ENCODE peak calls at places on chromosomes 2 and 18, in six cellular contexts. N, H, Q, V, Y and F are unnamed samples.

GRCh38 chr2:134160793-134161504 is 92.9 kb upstream of the MGAT5 start:
- DNase-seq in Q (no peak), N (no peak), H (no peak), Y (no peak), V (no peak), F (no peak)

GRCh38 chr2:216474925-216475670 is 23.5 kb upstream of the RPL37A start:
- DNase-seq in Q (peak), H (no peak), N (no peak), V (no peak), Y (no peak), F (no peak)

GRCh38 chr2:45643095-45643494 is 8.4 kb upstream of the PRKCE start:
- DNase-seq in Q (no peak), V (no peak), Y (no peak), H (no peak), N (peak), F (no peak)

GRCh38 chr18:27004056-27004829 is 138.7 kb upstream of the AQP4 start:
- DNase-seq in Y (no peak), V (peak), Q (no peak), H (no peak), N (no peak), F (no peak)

GRCh38 chr18:59515147-59515546 is 156.1 kb upstream of the LMAN1 start:
- DNase-seq in V (no peak), Y (no peak), H (no peak), N (no peak), Q (no peak), F (no peak)

GRCh38 chr2:160666019-160666676 is 172.5 kb upstream of the RBMS1 start:
- DNase-seq in H (no peak), V (peak), Q (no peak), N (peak), Y (no peak), F (no peak)

GRCh38 chr2:229810786-229811185 is 96.4 kb upstream of the DNER start:
- DNase-seq in V (no peak), H (no peak), N (no peak), Q (no peak), Y (no peak), F (no peak)

GRCh38 chr18:78984941-78985784 is 5.5 kb downstream of the SALL3 start:
- DNase-seq in N (no peak), Q (no peak), H (no peak), Y (no peak), V (peak), F (no peak)

GRCh38 chr2:190340369-190340768 is 3.0 kb upstream of the INPP1 start:
- DNase-seq in Y (peak), V (peak), N (no peak), H (no peak), Q (no peak), F (no peak)

GRCh38 chr2:240434728-240435456 is 571 bp upstream of the GPC1 start:
- DNase-seq in Q (peak), V (peak), H (peak), Y (peak), N (peak), F (peak)

GRCh38 chr2:88564402-88564801 is 62.9 kb downstream of the EIF2AK3 start:
- DNase-seq in H (no peak), Y (no peak), N (no peak), V (no peak), Q (no peak), F (no peak)

GRCh38 chr2:129673881-129674513 is 305.5 kb upstream of the RAB6C start:
- DNase-seq in N (no peak), V (no peak), Q (no peak), H (no peak), Y (no peak), F (no peak)

GRCh38 chr2:17620280-17620679 is 79.8 kb downstream of the VSNL1 start:
- DNase-seq in V (peak), Q (no peak), Y (no peak), N (no peak), H (no peak), F (no peak)

GRCh38 chr18:24368749-24369148 is 28.9 kb downstream of the OSBPL1A start:
- DNase-seq in N (no peak), V (no peak), H (no peak), Q (peak), Y (no peak), F (no peak)

GRCh38 chr2:67865871-67866386 is 196.9 kb downstream of the C1D start:
- DNase-seq in Y (no peak), H (no peak), Q (no peak), N (no peak), V (no peak), F (no peak)

GRCh38 chr2:79511320-79511951 is 1.4 kb upstream of the CTNNA2 start:
- DNase-seq in Q (no peak), V (no peak), H (peak), Y (peak), N (no peak), F (no peak)

GRCh38 chr2:73063909-73064875 is 7.3 kb downstream of the SFXN5 start:
- DNase-seq in H (peak), V (no peak), Q (no peak), Y (no peak), N (no peak), F (no peak)

GRCh38 chr2:64785245-64785644 is 131.5 kb upstream of the SERTAD2 start:
- DNase-seq in Y (no peak), N (no peak), Q (no peak), V (no peak), H (no peak), F (no peak)

GRCh38 chr2:65364054-65364651 is 68.2 kb downstream of the SPRED2 start:
- DNase-seq in N (no peak), Q (no peak), H (no peak), Y (no peak), V (no peak), F (no peak)

GRCh38 chr18:12625242-12625641 is 32.7 kb downstream of the SPIRE1 start:
- DNase-seq in N (no peak), Y (no peak), V (no peak), H (no peak), Q (no peak), F (no peak)

GRCh38 chr2:180622122-180622918 is 358.1 kb upstream of the UBE2E3 start:
- DNase-seq in V (no peak), N (no peak), Y (no peak), H (no peak), Q (no peak), F (no peak)

GRCh38 chr2:24919100-24919976 is 699 bp downstream of the ADCY3 start:
- DNase-seq in N (no peak), V (peak), Q (peak), H (peak), Y (peak), F (peak)

GRCh38 chr2:215874418-215874817 is 138.9 kb downstream of the MREG start:
- DNase-seq in V (no peak), H (no peak), Y (no peak), Q (no peak), N (no peak), F (no peak)

GRCh38 chr2:241629762-241630435 is 7.1 kb downstream of the THAP4 start:
- DNase-seq in H (no peak), Q (no peak), Y (no peak), N (no peak), V (no peak), F (no peak)